ENCODE peak calls at places on chromosome 7, in four cellular contexts. One of them, this sample, is unnamed. For H3K4me1, the result is how much of the 10 kb centered on the place peaks cover.

GRCh38 chr7:77800158-77800557 is 1.6 kb downstream of the PHTF2 start:
- DNase-seq in thoracic aorta: no peak
- DNase-seq in CD8-positive, alpha-beta T cell: no peak
- DNase-seq in colonic mucosa: peak
- DNase-seq in this sample: no peak

GRCh38 chr7:90747521-90747920 is 151.4 kb downstream of the CDK14 start:
- DNase-seq in thoracic aorta: no peak
- DNase-seq in CD8-positive, alpha-beta T cell: no peak
- DNase-seq in colonic mucosa: no peak
- DNase-seq in this sample: no peak

GRCh38 chr7:116692599-116693308 is 20.8 kb downstream of the MET start:
- DNase-seq in thoracic aorta: no peak
- DNase-seq in CD8-positive, alpha-beta T cell: no peak
- DNase-seq in colonic mucosa: no peak
- DNase-seq in this sample: no peak

GRCh38 chr7:51102828-51103227 is 213.8 kb downstream of the COBL start:
- DNase-seq in thoracic aorta: no peak
- DNase-seq in CD8-positive, alpha-beta T cell: no peak
- DNase-seq in colonic mucosa: no peak
- DNase-seq in this sample: no peak

GRCh38 chr7:101580596-101580995 is 48.5 kb downstream of the MYL10 start:
- DNase-seq in thoracic aorta: no peak
- DNase-seq in CD8-positive, alpha-beta T cell: no peak
- DNase-seq in colonic mucosa: no peak
- DNase-seq in this sample: no peak

GRCh38 chr7:27143022-27143949 is at the start of gene HOXA5:
- DNase-seq in thoracic aorta: no peak
- DNase-seq in CD8-positive, alpha-beta T cell: no peak
- DNase-seq in colonic mucosa: peak
- DNase-seq in this sample: no peak

GRCh38 chr7:38592737-38593136 is 38.4 kb downstream of the AMPH start:
- DNase-seq in thoracic aorta: no peak
- DNase-seq in CD8-positive, alpha-beta T cell: no peak
- DNase-seq in colonic mucosa: no peak
- DNase-seq in this sample: no peak

GRCh38 chr7:151089893-151090730 is 3.8 kb downstream of the AGAP3 start:
- DNase-seq in thoracic aorta: no peak
- DNase-seq in CD8-positive, alpha-beta T cell: no peak
- DNase-seq in colonic mucosa: no peak
- DNase-seq in this sample: no peak

GRCh38 chr7:1503390-1503789 is 799 bp downstream of the INTS1 start:
- DNase-seq in thoracic aorta: no peak
- DNase-seq in CD8-positive, alpha-beta T cell: no peak
- DNase-seq in colonic mucosa: no peak
- DNase-seq in this sample: no peak

GRCh38 chr7:93239824-93240223 is 7.7 kb downstream of the VPS50 start:
- DNase-seq in thoracic aorta: no peak
- DNase-seq in CD8-positive, alpha-beta T cell: no peak
- DNase-seq in colonic mucosa: no peak
- DNase-seq in this sample: no peak

GRCh38 chr7:1200045-1200444 is 32.6 kb upstream of the UNCX start:
- DNase-seq in thoracic aorta: no peak
- DNase-seq in CD8-positive, alpha-beta T cell: no peak
- DNase-seq in colonic mucosa: no peak
- DNase-seq in this sample: no peak

GRCh38 chr7:81402227-81402626 is 367.6 kb downstream of the HGF start:
- DNase-seq in thoracic aorta: no peak
- DNase-seq in CD8-positive, alpha-beta T cell: no peak
- DNase-seq in colonic mucosa: no peak
- DNase-seq in this sample: no peak

DNA sequence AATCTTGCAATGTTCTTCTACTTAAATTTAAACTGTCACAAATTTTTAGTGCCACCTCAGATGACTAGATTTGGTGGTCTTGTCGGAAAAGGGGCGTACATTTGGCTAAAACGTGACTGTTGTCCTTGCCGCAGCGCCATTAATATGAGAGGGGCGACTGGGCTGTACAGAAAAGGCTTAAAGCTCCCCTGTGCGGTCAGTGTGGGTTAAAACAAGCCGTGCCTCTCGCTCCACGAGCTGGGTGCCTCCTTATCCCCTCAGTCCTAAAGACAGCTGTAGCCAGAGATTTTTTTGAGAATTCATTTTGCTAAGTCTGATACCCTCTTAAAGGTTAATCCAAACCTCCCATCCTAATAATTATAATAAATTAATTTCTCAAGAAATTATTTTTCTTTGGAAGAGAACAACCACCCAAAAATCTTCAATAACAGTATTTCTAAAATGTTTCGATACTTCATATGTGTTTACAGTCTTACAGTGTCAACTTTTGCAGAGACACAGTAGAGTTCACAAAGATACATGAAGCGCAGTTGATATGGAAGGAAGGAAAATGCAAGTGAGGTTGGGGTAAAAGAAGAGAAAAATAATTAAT is 68.6 kb downstream of the C7orf25 start:
- DNase-seq in thoracic aorta: no peak
- DNase-seq in CD8-positive, alpha-beta T cell: no peak
- DNase-seq in colonic mucosa: peak
- DNase-seq in this sample: no peak
- TF ChIP-seq CTCF in thoracic aorta: peak
- TF ChIP-seq CTCF in CD8-positive, alpha-beta T cell: no peak
- TF ChIP-seq CTCF in colonic mucosa: peak
- TF ChIP-seq CTCF in this sample: peak

GRCh38 chr7:105654095-105654686 is 72.9 kb upstream of the EFCAB10 start:
- DNase-seq in thoracic aorta: no peak
- DNase-seq in CD8-positive, alpha-beta T cell: no peak
- DNase-seq in colonic mucosa: no peak
- DNase-seq in this sample: no peak
- H3K4me1 ChIP-seq in thoracic aorta: under half
- H3K4me1 ChIP-seq in CD8-positive, alpha-beta T cell: under half
- H3K4me1 ChIP-seq in colonic mucosa: under half
- H3K4me1 ChIP-seq in this sample: under half

DNA sequence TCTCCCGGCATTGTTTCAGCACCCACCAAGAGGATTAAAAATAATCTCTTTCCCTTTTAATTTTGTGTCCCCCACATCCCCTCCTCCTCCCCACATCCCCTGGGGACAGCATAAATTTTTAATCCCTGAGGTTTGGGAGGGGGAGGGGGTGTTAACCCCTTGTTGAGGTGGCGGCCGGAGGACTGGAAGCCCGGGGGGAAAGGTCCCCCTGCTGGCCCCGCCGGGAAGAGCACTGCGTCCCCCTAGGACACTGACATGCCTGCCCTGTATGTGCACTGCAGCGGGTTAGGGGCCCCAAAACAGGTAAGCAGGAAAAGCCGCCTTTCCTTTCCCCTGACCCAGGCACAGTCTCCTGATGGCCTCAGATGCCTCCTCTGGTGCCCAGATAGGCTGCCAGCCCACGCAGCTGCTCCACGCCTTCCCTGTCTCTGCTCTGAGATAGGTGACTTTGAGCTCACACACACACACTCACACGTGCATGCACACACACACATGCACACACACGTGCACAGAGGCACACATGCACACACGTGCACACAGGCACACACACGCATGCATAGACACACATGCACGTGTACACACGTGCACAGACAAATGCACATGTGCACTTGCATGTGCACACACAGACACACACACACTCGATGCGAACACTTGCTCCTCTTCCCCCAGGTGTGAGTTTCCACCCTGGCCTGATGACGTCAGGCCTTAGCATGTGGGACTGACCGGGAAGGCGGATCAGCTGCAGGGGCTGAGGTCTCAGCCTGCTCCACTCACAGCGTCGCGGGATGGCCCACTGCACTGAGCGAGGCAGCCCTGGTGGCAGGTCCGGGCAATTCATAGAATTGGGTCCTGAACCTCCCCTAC is 12.3 kb downstream of the CNPY1 start:
- DNase-seq in thoracic aorta: no peak
- DNase-seq in CD8-positive, alpha-beta T cell: no peak
- DNase-seq in colonic mucosa: no peak
- DNase-seq in this sample: no peak
- TF ChIP-seq CTCF in thoracic aorta: peak
- TF ChIP-seq CTCF in CD8-positive, alpha-beta T cell: no peak
- TF ChIP-seq CTCF in colonic mucosa: peak
- TF ChIP-seq CTCF in this sample: peak

GRCh38 chr7:47288060-47288459 is 293.9 kb downstream of the TNS3 start:
- DNase-seq in thoracic aorta: no peak
- DNase-seq in CD8-positive, alpha-beta T cell: no peak
- DNase-seq in colonic mucosa: peak
- DNase-seq in this sample: no peak

GRCh38 chr7:47291461-47292051 is 290.4 kb downstream of the TNS3 start:
- DNase-seq in thoracic aorta: peak
- DNase-seq in CD8-positive, alpha-beta T cell: no peak
- DNase-seq in colonic mucosa: peak
- DNase-seq in this sample: no peak

GRCh38 chr7:47292832-47293309 is 289.0 kb downstream of the TNS3 start:
- DNase-seq in thoracic aorta: no peak
- DNase-seq in CD8-positive, alpha-beta T cell: no peak
- DNase-seq in colonic mucosa: peak
- DNase-seq in this sample: no peak

GRCh38 chr7:47290466-47290865 is 291.4 kb downstream of the TNS3 start:
- DNase-seq in thoracic aorta: no peak
- DNase-seq in CD8-positive, alpha-beta T cell: no peak
- DNase-seq in colonic mucosa: no peak
- DNase-seq in this sample: no peak

GRCh38 chr7:47290867-47291266 is 291.0 kb downstream of the TNS3 start:
- DNase-seq in thoracic aorta: no peak
- DNase-seq in CD8-positive, alpha-beta T cell: no peak
- DNase-seq in colonic mucosa: peak
- DNase-seq in this sample: no peak
- H3K4me1 ChIP-seq in thoracic aorta: under half
- H3K4me1 ChIP-seq in CD8-positive, alpha-beta T cell: under half
- H3K4me1 ChIP-seq in colonic mucosa: under half
- H3K4me1 ChIP-seq in this sample: under half

GRCh38 chr7:75968561-75969001 is 25.8 kb downstream of the TMEM120A start:
- DNase-seq in thoracic aorta: no peak
- DNase-seq in CD8-positive, alpha-beta T cell: no peak
- DNase-seq in colonic mucosa: peak
- DNase-seq in this sample: no peak

GRCh38 chr7:75971309-75971960 is 23.0 kb downstream of the TMEM120A start:
- DNase-seq in thoracic aorta: no peak
- DNase-seq in CD8-positive, alpha-beta T cell: no peak
- DNase-seq in colonic mucosa: no peak
- DNase-seq in this sample: no peak

GRCh38 chr7:75969704-75970498 is 24.5 kb downstream of the TMEM120A start:
- DNase-seq in thoracic aorta: no peak
- DNase-seq in CD8-positive, alpha-beta T cell: no peak
- DNase-seq in colonic mucosa: no peak
- DNase-seq in this sample: no peak

GRCh38 chr7:75969182-75969581 is 25.2 kb downstream of the TMEM120A start:
- DNase-seq in thoracic aorta: no peak
- DNase-seq in CD8-positive, alpha-beta T cell: no peak
- DNase-seq in colonic mucosa: peak
- DNase-seq in this sample: no peak

DNA sequence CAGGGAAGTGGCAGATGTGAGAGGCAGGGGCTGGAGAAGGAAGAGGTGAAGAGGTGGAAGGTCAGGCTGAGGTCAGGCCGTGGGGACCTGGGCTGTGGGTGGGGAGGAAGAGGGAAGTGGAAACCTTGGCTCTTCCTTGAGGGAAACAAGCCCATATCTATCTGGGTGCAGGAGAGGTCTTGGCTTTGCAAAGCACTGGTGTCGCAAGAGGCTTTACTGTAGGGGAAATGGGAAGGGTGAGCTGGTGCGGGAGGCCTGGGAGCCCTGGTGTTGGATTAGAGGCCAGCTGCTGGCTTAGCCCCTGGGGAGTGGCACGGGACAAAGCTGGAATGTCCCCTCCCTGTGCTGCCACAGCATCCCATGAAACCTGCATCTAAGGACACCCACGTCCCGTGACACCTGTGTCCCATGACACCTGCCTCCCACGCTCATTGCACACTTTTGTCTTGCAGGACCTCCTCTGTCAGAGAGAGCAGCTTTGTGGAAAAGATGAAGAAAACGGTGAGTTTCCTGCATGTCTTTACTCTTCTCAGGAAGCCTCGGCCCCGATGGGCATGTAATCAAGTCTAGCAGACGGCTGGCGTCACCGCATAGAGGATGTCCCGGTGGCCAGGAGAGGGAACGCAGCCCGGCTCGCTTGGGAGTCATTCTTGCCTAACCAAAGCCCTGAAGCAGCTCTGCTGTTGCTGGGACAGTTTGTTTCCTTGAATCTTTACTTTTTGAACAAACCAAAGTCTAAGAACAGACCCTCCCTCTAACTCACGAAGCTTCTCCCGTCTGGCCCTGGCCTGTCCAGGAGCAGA is 22.2 kb downstream of the TMEM120A start:
- DNase-seq in thoracic aorta: no peak
- DNase-seq in CD8-positive, alpha-beta T cell: no peak
- DNase-seq in colonic mucosa: peak
- DNase-seq in this sample: peak
- TF ChIP-seq CTCF in thoracic aorta: no peak
- TF ChIP-seq CTCF in CD8-positive, alpha-beta T cell: no peak
- TF ChIP-seq CTCF in colonic mucosa: no peak
- TF ChIP-seq CTCF in this sample: no peak

GRCh38 chr7:137978464-137979237 is 23.2 kb downstream of the CREB3L2 start:
- DNase-seq in thoracic aorta: peak
- DNase-seq in CD8-positive, alpha-beta T cell: no peak
- DNase-seq in colonic mucosa: no peak
- DNase-seq in this sample: no peak

GRCh38 chr7:137977173-137977572 is 24.7 kb downstream of the CREB3L2 start:
- DNase-seq in thoracic aorta: no peak
- DNase-seq in CD8-positive, alpha-beta T cell: no peak
- DNase-seq in colonic mucosa: no peak
- DNase-seq in this sample: no peak

GRCh38 chr7:137981175-137981574 is 20.7 kb downstream of the CREB3L2 start:
- DNase-seq in thoracic aorta: no peak
- DNase-seq in CD8-positive, alpha-beta T cell: no peak
- DNase-seq in colonic mucosa: no peak
- DNase-seq in this sample: no peak

GRCh38 chr7:137981668-137982067 is 20.2 kb downstream of the CREB3L2 start:
- DNase-seq in thoracic aorta: no peak
- DNase-seq in CD8-positive, alpha-beta T cell: no peak
- DNase-seq in colonic mucosa: no peak
- DNase-seq in this sample: no peak

DNA sequence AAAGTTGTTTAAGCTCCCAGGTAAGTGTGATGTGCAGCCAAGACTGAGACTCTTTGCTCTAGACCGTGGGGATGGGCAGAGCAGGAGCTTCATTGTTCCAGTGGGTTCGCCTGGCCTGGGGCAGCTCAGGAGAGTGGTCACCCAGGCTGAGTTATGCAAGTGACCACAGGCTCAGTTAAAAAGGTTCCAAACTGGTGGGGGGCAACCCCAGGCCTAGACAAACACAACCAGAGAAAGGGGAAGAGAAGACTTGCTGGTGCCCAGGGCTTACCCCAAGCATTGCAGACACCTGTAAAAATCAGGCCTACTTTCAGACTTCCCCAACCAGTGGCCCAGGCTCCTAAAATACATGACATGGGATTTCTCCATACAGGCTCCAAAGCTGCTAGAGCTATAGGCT is 21.6 kb downstream of the CREB3L2 start:
- DNase-seq in thoracic aorta: no peak
- DNase-seq in CD8-positive, alpha-beta T cell: no peak
- DNase-seq in colonic mucosa: no peak
- DNase-seq in this sample: no peak
- H3K4me1 ChIP-seq in thoracic aorta: half or more
- H3K4me1 ChIP-seq in CD8-positive, alpha-beta T cell: under half
- H3K4me1 ChIP-seq in colonic mucosa: under half
- H3K4me1 ChIP-seq in this sample: half or more

GRCh38 chr7:142569851-142570250 is 179.4 kb upstream of the PRSS1 start:
- DNase-seq in thoracic aorta: no peak
- DNase-seq in CD8-positive, alpha-beta T cell: no peak
- DNase-seq in colonic mucosa: no peak
- DNase-seq in this sample: no peak
- TF ChIP-seq CTCF in thoracic aorta: no peak
- TF ChIP-seq CTCF in CD8-positive, alpha-beta T cell: no peak
- TF ChIP-seq CTCF in colonic mucosa: no peak
- TF ChIP-seq CTCF in this sample: no peak

GRCh38 chr7:48089415-48089975 is 430 bp downstream of the UPP1 start:
- DNase-seq in thoracic aorta: peak
- DNase-seq in CD8-positive, alpha-beta T cell: peak
- DNase-seq in colonic mucosa: peak
- DNase-seq in this sample: peak
- H3K4me1 ChIP-seq in thoracic aorta: half or more
- H3K4me1 ChIP-seq in CD8-positive, alpha-beta T cell: half or more
- H3K4me1 ChIP-seq in colonic mucosa: under half
- H3K4me1 ChIP-seq in this sample: half or more